ENCODE peak calls at places on chromosomes 11 and 22, in ten cellular contexts. One of them, this sample, is unnamed.

GRCh38 chr11:119434531-119435330 is 11.8 kb upstream of the THY1 start:
- DNase-seq in iPS DF 6.9: no peak
- DNase-seq in heart left ventricle: no peak
- DNase-seq in brain microvascular endothelial cell: no peak
- DNase-seq in lower lobe of right lung: no peak
- DNase-seq in ovary: no peak
- DNase-seq in neural progenitor cell: no peak
- DNase-seq in transverse colon: no peak
- DNase-seq in right cardiac atrium: no peak
- DNase-seq in kidney: no peak
- DNase-seq in this sample: no peak

GRCh38 chr11:10809373-10810199 is 860 bp upstream of the EIF4G2 start:
- DNase-seq in iPS DF 6.9: no peak
- DNase-seq in heart left ventricle: peak; percentile 37
- DNase-seq in brain microvascular endothelial cell: peak; percentile 79
- DNase-seq in lower lobe of right lung: no peak
- DNase-seq in ovary: no peak
- DNase-seq in neural progenitor cell: peak; percentile 88
- DNase-seq in transverse colon: peak; percentile 46
- DNase-seq in right cardiac atrium: no peak
- DNase-seq in kidney: no peak
- DNase-seq in this sample: no peak

GRCh38 chr11:95104916-95105315 is 15.3 kb downstream of the ENDOD1 start:
- DNase-seq in iPS DF 6.9: no peak
- DNase-seq in heart left ventricle: no peak
- DNase-seq in brain microvascular endothelial cell: no peak
- DNase-seq in lower lobe of right lung: no peak
- DNase-seq in ovary: no peak
- DNase-seq in neural progenitor cell: no peak
- DNase-seq in transverse colon: no peak
- DNase-seq in right cardiac atrium: no peak
- DNase-seq in kidney: no peak
- DNase-seq in this sample: no peak

GRCh38 chr11:120432056-120433018 is 79.2 kb upstream of the GRIK4 start:
- DNase-seq in iPS DF 6.9: no peak
- DNase-seq in heart left ventricle: peak; percentile 43
- DNase-seq in brain microvascular endothelial cell: peak; percentile 99
- DNase-seq in lower lobe of right lung: no peak
- DNase-seq in ovary: no peak
- DNase-seq in neural progenitor cell: no peak
- DNase-seq in transverse colon: no peak
- DNase-seq in right cardiac atrium: no peak
- DNase-seq in kidney: no peak
- DNase-seq in this sample: no peak

GRCh38 chr11:12086271-12087074 is 23.9 kb upstream of the MICAL2 start:
- DNase-seq in iPS DF 6.9: no peak
- DNase-seq in heart left ventricle: peak; percentile 66
- DNase-seq in brain microvascular endothelial cell: peak; percentile 95
- DNase-seq in lower lobe of right lung: no peak
- DNase-seq in ovary: no peak
- DNase-seq in neural progenitor cell: no peak
- DNase-seq in transverse colon: peak; percentile 64
- DNase-seq in right cardiac atrium: peak; percentile 69
- DNase-seq in kidney: peak; percentile 91
- DNase-seq in this sample: peak; percentile 70

GRCh38 chr22:31286360-31287255 is 5.7 kb downstream of the PIK3IP1 start:
- DNase-seq in iPS DF 6.9: no peak
- DNase-seq in heart left ventricle: no peak
- DNase-seq in brain microvascular endothelial cell: no peak
- DNase-seq in lower lobe of right lung: no peak
- DNase-seq in ovary: no peak
- DNase-seq in neural progenitor cell: no peak
- DNase-seq in transverse colon: peak; percentile 56
- DNase-seq in right cardiac atrium: no peak
- DNase-seq in kidney: no peak
- DNase-seq in this sample: no peak

GRCh38 chr22:42697542-42698013 is 23.1 kb downstream of the A4GALT start:
- DNase-seq in iPS DF 6.9: no peak
- DNase-seq in heart left ventricle: peak; percentile 93
- DNase-seq in brain microvascular endothelial cell: peak; percentile 77
- DNase-seq in lower lobe of right lung: no peak
- DNase-seq in ovary: no peak
- DNase-seq in neural progenitor cell: no peak
- DNase-seq in transverse colon: peak; percentile 72
- DNase-seq in right cardiac atrium: peak; percentile 90
- DNase-seq in kidney: peak; percentile 93
- DNase-seq in this sample: no peak

GRCh38 chr11:102813484-102813883 is 15.5 kb upstream of the MMP1 start:
- DNase-seq in iPS DF 6.9: no peak
- DNase-seq in heart left ventricle: no peak
- DNase-seq in brain microvascular endothelial cell: no peak
- DNase-seq in lower lobe of right lung: no peak
- DNase-seq in ovary: no peak
- DNase-seq in neural progenitor cell: no peak
- DNase-seq in transverse colon: no peak
- DNase-seq in right cardiac atrium: no peak
- DNase-seq in kidney: no peak
- DNase-seq in this sample: no peak

GRCh38 chr11:63404536-63404935 is 35.0 kb downstream of the SLC22A9 start:
- DNase-seq in iPS DF 6.9: no peak
- DNase-seq in heart left ventricle: no peak
- DNase-seq in brain microvascular endothelial cell: no peak
- DNase-seq in lower lobe of right lung: no peak
- DNase-seq in ovary: no peak
- DNase-seq in neural progenitor cell: no peak
- DNase-seq in transverse colon: no peak
- DNase-seq in right cardiac atrium: no peak
- DNase-seq in kidney: no peak
- DNase-seq in this sample: no peak

GRCh38 chr11:63406458-63406857 is 36.9 kb downstream of the SLC22A9 start:
- DNase-seq in iPS DF 6.9: no peak
- DNase-seq in heart left ventricle: no peak
- DNase-seq in brain microvascular endothelial cell: no peak
- DNase-seq in lower lobe of right lung: no peak
- DNase-seq in ovary: no peak
- DNase-seq in neural progenitor cell: no peak
- DNase-seq in transverse colon: no peak
- DNase-seq in right cardiac atrium: no peak
- DNase-seq in kidney: no peak
- DNase-seq in this sample: no peak

DNA sequence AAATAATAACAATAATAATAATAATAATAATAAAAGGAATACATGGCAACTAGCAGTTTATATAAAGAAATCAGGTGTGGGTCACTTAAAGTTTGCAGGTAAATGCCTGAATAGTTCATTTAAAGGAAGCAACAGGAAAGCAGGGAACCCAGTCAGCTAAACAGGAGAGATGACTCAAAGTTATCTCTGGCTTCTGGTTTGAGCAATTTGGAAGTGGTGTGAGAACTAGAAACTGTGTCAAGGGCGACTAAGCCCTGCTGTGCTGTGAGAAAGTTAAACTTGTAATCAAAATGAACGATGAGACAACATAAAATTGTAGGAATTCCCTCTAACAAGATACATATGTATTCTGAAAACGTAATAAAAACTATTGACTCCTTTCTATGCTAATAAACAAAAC is 35.5 kb downstream of the SLC22A9 start:
- DNase-seq in iPS DF 6.9: no peak
- DNase-seq in heart left ventricle: no peak
- DNase-seq in brain microvascular endothelial cell: no peak
- DNase-seq in lower lobe of right lung: no peak
- DNase-seq in ovary: no peak
- DNase-seq in neural progenitor cell: no peak
- DNase-seq in transverse colon: no peak
- DNase-seq in right cardiac atrium: no peak
- DNase-seq in kidney: no peak
- DNase-seq in this sample: no peak
- H3K27ac ChIP-seq in iPS DF 6.9: no peak overlapping the region
- H3K27ac ChIP-seq in heart left ventricle: no peak overlapping the region
- H3K27ac ChIP-seq in brain microvascular endothelial cell: no peak overlapping the region
- H3K27ac ChIP-seq in lower lobe of right lung: no peak overlapping the region
- H3K27ac ChIP-seq in ovary: no peak overlapping the region
- H3K27ac ChIP-seq in neural progenitor cell: no peak overlapping the region
- H3K27ac ChIP-seq in transverse colon: no peak overlapping the region
- H3K27ac ChIP-seq in right cardiac atrium: no peak overlapping the region
- H3K27ac ChIP-seq in kidney: no peak overlapping the region
- H3K27ac ChIP-seq in this sample: no peak overlapping the region

GRCh38 chr11:86040919-86041318 is 28.0 kb downstream of the PICALM start:
- DNase-seq in iPS DF 6.9: no peak
- DNase-seq in heart left ventricle: no peak
- DNase-seq in brain microvascular endothelial cell: no peak
- DNase-seq in lower lobe of right lung: no peak
- DNase-seq in ovary: no peak
- DNase-seq in neural progenitor cell: no peak
- DNase-seq in transverse colon: no peak
- DNase-seq in right cardiac atrium: no peak
- DNase-seq in kidney: no peak
- DNase-seq in this sample: no peak

GRCh38 chr11:86035920-86036319 is 33.0 kb downstream of the PICALM start:
- DNase-seq in iPS DF 6.9: no peak
- DNase-seq in heart left ventricle: no peak
- DNase-seq in brain microvascular endothelial cell: no peak
- DNase-seq in lower lobe of right lung: no peak
- DNase-seq in ovary: no peak
- DNase-seq in neural progenitor cell: no peak
- DNase-seq in transverse colon: no peak
- DNase-seq in right cardiac atrium: no peak
- DNase-seq in kidney: no peak
- DNase-seq in this sample: no peak

GRCh38 chr11:86041975-86042378 is 26.9 kb downstream of the PICALM start:
- DNase-seq in iPS DF 6.9: peak; percentile 68
- DNase-seq in heart left ventricle: peak; percentile 78
- DNase-seq in brain microvascular endothelial cell: peak; percentile 91
- DNase-seq in lower lobe of right lung: no peak
- DNase-seq in ovary: peak; percentile 42
- DNase-seq in neural progenitor cell: peak; percentile 88
- DNase-seq in transverse colon: peak; percentile 66
- DNase-seq in right cardiac atrium: no peak
- DNase-seq in kidney: no peak
- DNase-seq in this sample: no peak

GRCh38 chr11:86037743-86038142 is 31.1 kb downstream of the PICALM start:
- DNase-seq in iPS DF 6.9: no peak
- DNase-seq in heart left ventricle: no peak
- DNase-seq in brain microvascular endothelial cell: no peak
- DNase-seq in lower lobe of right lung: no peak
- DNase-seq in ovary: no peak
- DNase-seq in neural progenitor cell: no peak
- DNase-seq in transverse colon: no peak
- DNase-seq in right cardiac atrium: no peak
- DNase-seq in kidney: no peak
- DNase-seq in this sample: no peak

GRCh38 chr11:86039094-86039493 is 29.8 kb downstream of the PICALM start:
- DNase-seq in iPS DF 6.9: no peak
- DNase-seq in heart left ventricle: no peak
- DNase-seq in brain microvascular endothelial cell: no peak
- DNase-seq in lower lobe of right lung: no peak
- DNase-seq in ovary: no peak
- DNase-seq in neural progenitor cell: no peak
- DNase-seq in transverse colon: no peak
- DNase-seq in right cardiac atrium: no peak
- DNase-seq in kidney: no peak
- DNase-seq in this sample: no peak
- H3K27ac ChIP-seq in iPS DF 6.9: no peak overlapping the region
- H3K27ac ChIP-seq in heart left ventricle: peak overlapping the region; percentile 21
- H3K27ac ChIP-seq in brain microvascular endothelial cell: no peak overlapping the region
- H3K27ac ChIP-seq in lower lobe of right lung: no peak overlapping the region
- H3K27ac ChIP-seq in ovary: no peak overlapping the region
- H3K27ac ChIP-seq in neural progenitor cell: no peak overlapping the region
- H3K27ac ChIP-seq in transverse colon: no peak overlapping the region
- H3K27ac ChIP-seq in right cardiac atrium: no peak overlapping the region
- H3K27ac ChIP-seq in kidney: no peak overlapping the region
- H3K27ac ChIP-seq in this sample: no peak overlapping the region

DNA sequence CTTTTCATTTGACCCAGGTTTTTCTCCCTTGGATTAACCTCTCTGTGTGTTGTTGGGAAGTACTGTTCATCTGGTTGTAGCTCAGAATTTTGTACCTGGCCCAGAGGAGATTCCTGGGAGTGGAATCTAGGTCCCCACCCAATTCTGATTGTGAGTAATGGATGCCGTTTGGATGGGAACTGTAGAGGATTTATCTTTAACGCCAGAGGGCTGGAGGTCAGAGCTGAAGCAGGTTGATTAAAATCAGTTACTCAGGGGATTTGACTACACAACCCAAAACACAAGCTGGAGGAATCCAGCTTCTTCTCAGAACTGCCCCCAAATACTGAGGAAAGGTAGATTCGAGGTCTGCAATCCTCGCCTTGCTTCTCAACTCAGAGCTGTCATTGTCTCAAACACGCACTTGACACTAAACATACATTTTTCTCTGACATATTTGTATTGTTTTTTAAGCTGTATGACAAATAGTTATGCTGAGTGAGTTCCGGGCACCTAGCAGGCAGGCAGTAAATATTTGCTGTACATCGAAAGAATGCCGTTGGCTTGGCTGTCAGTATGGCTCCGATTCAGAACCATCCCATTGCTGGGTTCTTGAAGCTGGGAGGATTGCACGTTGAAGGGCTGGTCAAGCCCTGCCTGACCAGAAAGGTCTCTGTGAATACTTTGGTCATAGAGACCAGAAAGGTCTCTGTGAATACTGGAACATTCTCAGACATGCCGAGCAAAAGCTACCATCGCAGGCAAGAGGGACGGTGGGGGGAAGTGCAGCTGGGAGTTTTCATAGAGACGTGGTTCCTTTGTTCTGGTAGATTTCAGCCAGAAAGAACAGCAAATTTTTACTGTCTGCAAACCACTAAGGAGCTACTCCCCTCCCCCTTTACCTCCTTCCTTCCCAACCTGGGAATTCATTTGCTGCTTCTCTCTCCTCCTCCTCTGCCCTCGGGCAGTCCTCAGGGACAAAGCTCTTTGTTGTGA is 202.0 kb upstream of the SORL1-AS1 start:
- DNase-seq in iPS DF 6.9: no peak
- DNase-seq in heart left ventricle: no peak
- DNase-seq in brain microvascular endothelial cell: no peak
- DNase-seq in lower lobe of right lung: no peak
- DNase-seq in ovary: peak; percentile 31
- DNase-seq in neural progenitor cell: no peak
- DNase-seq in transverse colon: no peak
- DNase-seq in right cardiac atrium: no peak
- DNase-seq in kidney: no peak
- DNase-seq in this sample: no peak
- H3K27ac ChIP-seq in iPS DF 6.9: no peak overlapping the region
- H3K27ac ChIP-seq in heart left ventricle: peak overlapping the region; percentile 93
- H3K27ac ChIP-seq in brain microvascular endothelial cell: peak overlapping the region; percentile 98
- H3K27ac ChIP-seq in lower lobe of right lung: peak overlapping the region; percentile 92
- H3K27ac ChIP-seq in ovary: peak overlapping the region; percentile 90
- H3K27ac ChIP-seq in neural progenitor cell: no peak overlapping the region
- H3K27ac ChIP-seq in transverse colon: peak overlapping the region; percentile 91
- H3K27ac ChIP-seq in right cardiac atrium: peak overlapping the region; percentile 13
- H3K27ac ChIP-seq in kidney: no peak overlapping the region
- H3K27ac ChIP-seq in this sample: peak overlapping the region; percentile 87

DNA sequence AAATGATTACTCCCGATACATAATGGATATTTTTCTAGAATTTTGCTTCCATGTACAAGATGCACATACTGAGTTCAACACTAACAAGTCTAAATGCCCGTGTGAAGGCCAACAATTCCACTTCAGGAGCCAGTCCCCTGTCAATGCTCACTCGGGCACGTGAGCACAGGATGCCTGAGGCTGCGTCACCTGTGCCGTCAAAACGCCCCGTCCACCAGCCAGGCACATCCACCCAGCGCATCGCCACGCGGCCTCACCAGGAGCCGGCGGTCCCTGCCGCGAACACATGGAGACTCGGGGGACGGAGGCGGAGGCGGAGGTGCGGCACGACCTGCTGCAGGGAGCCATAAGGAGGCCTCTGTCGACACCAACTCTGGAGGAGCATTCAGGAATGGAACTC is 9.8 kb downstream of the TOLLIP start:
- DNase-seq in iPS DF 6.9: no peak
- DNase-seq in heart left ventricle: no peak
- DNase-seq in brain microvascular endothelial cell: no peak
- DNase-seq in lower lobe of right lung: peak; percentile 45
- DNase-seq in ovary: peak; percentile 43
- DNase-seq in neural progenitor cell: no peak
- DNase-seq in transverse colon: no peak
- DNase-seq in right cardiac atrium: no peak
- DNase-seq in kidney: peak; percentile 70
- DNase-seq in this sample: no peak
- H3K27ac ChIP-seq in iPS DF 6.9: no peak overlapping the region
- H3K27ac ChIP-seq in heart left ventricle: peak overlapping the region; percentile 40
- H3K27ac ChIP-seq in brain microvascular endothelial cell: no peak overlapping the region
- H3K27ac ChIP-seq in lower lobe of right lung: peak overlapping the region; percentile 54
- H3K27ac ChIP-seq in ovary: no peak overlapping the region
- H3K27ac ChIP-seq in neural progenitor cell: no peak overlapping the region
- H3K27ac ChIP-seq in transverse colon: peak overlapping the region; percentile 57
- H3K27ac ChIP-seq in right cardiac atrium: no peak overlapping the region
- H3K27ac ChIP-seq in kidney: peak overlapping the region; percentile 20
- H3K27ac ChIP-seq in this sample: no peak overlapping the region

This sample was measured in upper lobe of right lung.